ENCODE peak calls at places on chromosome 17, in nine cellular contexts. U, O, H, B, I, Y, A, F and X are unnamed samples.

GRCh38 chr17:62963296-62963695 is 2.7 kb upstream of the TANC2 start:
- DNase-seq in U (no peak), O (no peak), H (no peak), B (no peak), I (no peak), Y (peak), A (no peak), F (no peak), X (no peak)

GRCh38 chr17:58706351-58707140 is 14.1 kb downstream of the RAD51C start:
- DNase-seq in U (no peak), O (peak), H (no peak), B (peak), I (no peak), Y (no peak), A (no peak), F (no peak), X (no peak)

GRCh38 chr17:55584055-55584685 is 72.9 kb upstream of the SMIM36 start:
- DNase-seq in U (no peak), O (no peak), H (no peak), B (no peak), I (no peak), Y (peak), A (no peak), F (no peak), X (no peak)

GRCh38 chr17:46789610-46790009 is 28.9 kb downstream of the WNT3 start:
- DNase-seq in U (no peak), O (no peak), H (no peak), B (no peak), I (no peak), Y (no peak), A (no peak), F (no peak), X (no peak)

GRCh38 chr17:2421315-2422147 is 20.7 kb upstream of the MNT start:
- DNase-seq in U (no peak), O (no peak), H (no peak), B (peak), I (peak), Y (no peak), A (no peak), F (no peak), X (no peak)

GRCh38 chr17:58417300-58418092 is at the start of gene RNF43:
- DNase-seq in U (peak), O (peak), H (peak), B (peak), I (peak), Y (peak), A (peak), F (peak), X (peak)

GRCh38 chr17:60416368-60416925 is 5.8 kb upstream of the CHCT1 start:
- DNase-seq in U (no peak), O (no peak), H (no peak), B (no peak), I (no peak), Y (no peak), A (no peak), F (no peak), X (no peak)

GRCh38 chr17:53722407-53722806 is 100.3 kb upstream of the KIF2B start:
- DNase-seq in U (no peak), O (no peak), H (no peak), B (no peak), I (no peak), Y (peak), A (no peak), F (no peak), X (peak)

GRCh38 chr17:6639651-6640535 is 618 bp downstream of the KIAA0753 start:
- DNase-seq in U (peak), O (no peak), H (peak), B (peak), I (peak), Y (peak), A (no peak), F (no peak), X (no peak)

GRCh38 chr17:71398706-71399620 is 721.9 kb upstream of the SOX9 start:
- DNase-seq in U (no peak), O (no peak), H (no peak), B (peak), I (no peak), Y (no peak), A (no peak), F (no peak), X (no peak)

GRCh38 chr17:9705745-9706144 is 60.4 kb downstream of the USP43 start:
- DNase-seq in U (no peak), O (no peak), H (no peak), B (no peak), I (no peak), Y (no peak), A (no peak), F (no peak), X (no peak)

GRCh38 chr17:2102931-2103398 is 48.1 kb downstream of the HIC1 start:
- DNase-seq in U (peak), O (no peak), H (no peak), B (no peak), I (no peak), Y (peak), A (no peak), F (no peak), X (no peak)

GRCh38 chr17:142102-142661 is 4.8 kb downstream of the SCGB1C2 start:
- DNase-seq in U (peak), O (no peak), H (peak), B (no peak), I (peak), Y (peak), A (no peak), F (peak), X (no peak)

GRCh38 chr17:75734674-75735294 is 13.5 kb downstream of the ITGB4 start:
- DNase-seq in U (no peak), O (no peak), H (no peak), B (no peak), I (no peak), Y (no peak), A (no peak), F (no peak), X (no peak)
- H3K27ac ChIP-seq in U (no peak), O (no peak), H (no peak), B (no peak), I (no peak), Y (peak), A (no peak), F (no peak), X (no peak)

GRCh38 chr17:40109471-40109824 is 9.1 kb upstream of the NR1D1 start:
- DNase-seq in U (peak), O (no peak), H (no peak), B (peak), I (no peak), Y (no peak), A (no peak), F (no peak), X (no peak)
- TF ChIP-seq CTCF in U (no peak), O (peak), H (peak), B (peak), I (no peak), Y (no peak), A (no peak), F (no peak), X (no peak)

DNA sequence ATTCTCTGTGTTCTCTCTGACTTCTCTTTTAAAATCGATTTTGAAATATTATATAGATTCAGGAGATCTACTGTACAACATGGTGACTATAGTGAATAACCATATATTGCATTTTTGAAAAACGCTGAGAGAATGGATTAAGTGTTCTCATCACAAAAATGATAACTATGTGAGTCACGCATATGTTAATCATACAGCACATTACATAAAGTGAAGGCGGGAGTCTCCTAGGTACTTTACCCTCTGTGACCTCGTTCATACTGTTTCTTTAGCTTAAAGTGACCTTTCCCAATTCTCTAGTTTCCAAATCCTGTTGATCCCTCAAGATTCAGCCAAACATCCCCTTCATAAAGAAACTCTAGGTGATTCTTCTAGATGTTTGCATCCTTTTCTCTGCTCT is 3.1 kb upstream of the KRTAP3-2 start:
- DNase-seq in U (no peak), O (no peak), H (no peak), B (no peak), I (no peak), Y (peak), A (no peak), F (no peak), X (no peak)
- H3K27ac ChIP-seq in U (no peak), O (no peak), H (no peak), B (no peak), I (no peak), Y (peak), A (no peak), F (no peak), X (no peak)

GRCh38 chr17:65261152-65261551 is 124.0 kb downstream of the RGS9 start:
- DNase-seq in U (no peak), O (no peak), H (no peak), B (peak), I (no peak), Y (no peak), A (no peak), F (no peak), X (no peak)
- TF ChIP-seq CTCF in U (no peak), O (peak), H (no peak), B (peak), I (no peak), Y (no peak), A (no peak), F (no peak), X (no peak)

DNA sequence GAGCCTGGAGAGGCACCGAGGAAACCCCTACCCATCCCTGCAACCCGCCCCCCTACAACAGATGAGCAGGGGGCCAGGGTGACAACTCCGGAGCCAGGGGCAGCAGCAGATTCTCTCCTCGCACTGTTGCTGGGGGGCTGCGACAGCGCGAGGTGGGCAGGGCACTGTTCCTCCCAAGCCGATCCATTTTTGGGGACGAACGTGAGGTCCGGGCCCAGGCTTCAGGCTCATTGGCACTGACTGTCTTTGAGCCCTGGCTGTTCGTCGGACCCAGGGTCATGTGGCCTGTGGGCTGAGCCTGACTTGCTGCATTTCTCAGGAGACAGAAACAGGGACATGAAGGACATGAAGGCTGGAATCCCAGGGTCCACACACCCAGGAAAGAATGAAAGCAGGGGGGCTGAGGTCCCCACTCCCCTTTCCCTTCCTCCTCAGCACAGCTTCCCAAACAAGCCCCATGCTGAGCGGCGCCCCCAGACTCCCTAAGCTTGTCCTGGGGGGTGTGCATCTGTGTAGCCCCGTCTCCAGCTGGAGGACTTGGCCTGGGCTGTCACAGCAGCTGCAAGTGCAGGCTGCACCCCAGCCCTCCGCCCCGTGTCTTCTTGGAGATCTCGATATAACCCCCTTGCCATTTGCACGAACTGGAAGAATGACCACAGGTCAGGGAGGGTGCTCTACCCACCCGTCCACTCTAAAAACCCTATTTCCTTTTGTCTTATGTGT is 18.7 kb downstream of the CEP295NL start:
- DNase-seq in U (peak), O (no peak), H (no peak), B (peak), I (no peak), Y (no peak), A (no peak), F (no peak), X (no peak)
- H3K27ac ChIP-seq in U (peak), O (no peak), H (peak), B (peak), I (peak), Y (peak), A (peak), F (peak), X (peak)

DNA sequence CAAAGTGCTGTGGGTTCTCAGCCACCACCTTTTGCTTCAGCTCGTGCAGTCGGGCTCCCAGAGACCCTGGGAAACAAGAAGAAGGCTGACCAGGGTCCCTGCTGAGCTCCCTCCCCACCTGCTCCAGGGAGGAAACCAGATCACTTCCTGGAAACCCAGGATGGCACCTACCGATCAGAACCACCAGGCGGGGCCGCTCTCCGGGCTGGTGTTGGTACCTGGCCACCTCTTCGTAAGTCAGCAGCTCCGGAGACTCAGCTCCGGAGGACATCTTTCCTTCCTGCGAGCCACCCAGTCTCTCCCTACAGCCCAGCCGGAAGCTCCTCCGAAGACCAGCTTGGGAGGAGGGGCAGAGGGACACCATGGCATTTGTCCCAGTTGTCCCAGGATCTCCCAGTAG is 18.9 kb downstream of the MPP3 start:
- DNase-seq in U (no peak), O (no peak), H (no peak), B (peak), I (no peak), Y (no peak), A (no peak), F (no peak), X (no peak)
- TF ChIP-seq CTCF in U (no peak), O (no peak), H (no peak), B (peak), I (no peak), Y (no peak), A (no peak), F (no peak), X (no peak)